ENCODE peak calls at places on chromosomes 5 and 9, in seven cellular contexts. Q is K562, J is Panc1, B is HepG2, T is H1, E is GM12878, M is SK-N-SH. L is an unnamed sample.

GRCh38 chr9:121738969-121739368 is 87.5 kb downstream of the DAB2IP start:
- DNase-seq in Q (no peak), J (no peak), B (peak), T (no peak), E (no peak), M (no peak), L (no peak)

GRCh38 chr5:37774912-37775483 is 64.8 kb downstream of the GDNF start:
- DNase-seq in Q (peak), J (no peak), B (peak), T (no peak), E (peak), M (no peak), L (peak)

GRCh38 chr9:106890621-106891020 is 27.7 kb downstream of the ZNF462 start:
- DNase-seq in Q (no peak), J (no peak), B (no peak), T (no peak), E (no peak), M (no peak), L (no peak)

GRCh38 chr5:151682751-151683331 is 3.9 kb downstream of the SPARC start:
- DNase-seq in Q (no peak), J (no peak), B (no peak), T (no peak), E (no peak), M (no peak), L (no peak)

GRCh38 chr9:98775831-98776441 is 20.4 kb downstream of the ANKS6 start:
- DNase-seq in Q (peak), J (peak), B (peak), T (no peak), E (no peak), M (peak), L (peak)

GRCh38 chr9:97518909-97519307 is 17.4 kb downstream of the TMOD1 start:
- DNase-seq in Q (peak), J (no peak), B (no peak), T (no peak), E (no peak), M (no peak), L (no peak)

GRCh38 chr9:22382331-22382730 is 64.3 kb upstream of the DMRTA1 start:
- DNase-seq in Q (no peak), J (no peak), B (no peak), T (no peak), E (no peak), M (no peak), L (no peak)

GRCh38 chr5:143355710-143356109 is 47.8 kb downstream of the NR3C1 start:
- DNase-seq in Q (peak), J (peak), B (peak), T (no peak), E (no peak), M (peak), L (peak)

GRCh38 chr5:83577036-83577636 is 105.6 kb downstream of the VCAN start:
- DNase-seq in Q (no peak), J (no peak), B (peak), T (no peak), E (no peak), M (no peak), L (peak)

GRCh38 chr5:57986746-57987145 is 473.1 kb downstream of the PLK2 start:
- DNase-seq in Q (no peak), J (no peak), B (no peak), T (no peak), E (no peak), M (no peak), L (no peak)

GRCh38 chr5:111859533-111860270 is 102.7 kb upstream of the NREP start:
- DNase-seq in Q (no peak), J (no peak), B (no peak), T (no peak), E (no peak), M (no peak), L (no peak)

GRCh38 chr5:71748360-71748759 is 29.3 kb downstream of the CARTPT start:
- DNase-seq in Q (no peak), J (no peak), B (no peak), T (no peak), E (no peak), M (peak), L (no peak)

GRCh38 chr5:128349044-128349629 is 188.9 kb downstream of the FBN2 start:
- DNase-seq in Q (peak), J (no peak), B (no peak), T (no peak), E (no peak), M (no peak), L (peak)

GRCh38 chr9:126591922-126592321 is 21.8 kb upstream of the LMX1B start:
- DNase-seq in Q (no peak), J (no peak), B (no peak), T (no peak), E (no peak), M (no peak), L (no peak)

GRCh38 chr5:82967072-82967471 is 110.1 kb downstream of the TMEM167A start:
- DNase-seq in Q (no peak), J (no peak), B (no peak), T (no peak), E (no peak), M (no peak), L (no peak)

DNA sequence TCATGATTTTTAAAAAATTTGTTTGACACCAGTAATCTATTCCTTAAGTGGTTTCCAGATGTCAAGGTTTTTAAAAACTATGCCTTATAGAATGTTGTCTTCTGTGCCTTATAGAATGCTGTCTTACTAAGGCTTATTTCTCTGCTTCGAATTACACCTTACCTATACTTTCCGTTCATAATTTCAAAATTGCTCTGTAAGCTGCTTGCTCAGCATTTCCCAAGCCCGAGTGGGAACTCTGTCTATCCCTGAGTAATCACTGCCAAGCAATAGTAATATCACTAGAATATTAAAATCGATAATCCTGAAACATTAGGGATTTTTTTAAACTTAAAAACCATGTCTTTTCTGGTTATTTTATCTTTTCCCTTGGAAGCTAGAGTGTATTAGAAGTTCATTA is 376.3 kb downstream of the PIK3R1 start:
- DNase-seq in Q (no peak), J (no peak), B (no peak), T (no peak), E (no peak), M (no peak), L (no peak)
- TF ChIP-seq SIN3A in Q (no peak), J (no peak), B (no peak), T (no peak), E (no peak), M (no peak), L (no peak)

DNA sequence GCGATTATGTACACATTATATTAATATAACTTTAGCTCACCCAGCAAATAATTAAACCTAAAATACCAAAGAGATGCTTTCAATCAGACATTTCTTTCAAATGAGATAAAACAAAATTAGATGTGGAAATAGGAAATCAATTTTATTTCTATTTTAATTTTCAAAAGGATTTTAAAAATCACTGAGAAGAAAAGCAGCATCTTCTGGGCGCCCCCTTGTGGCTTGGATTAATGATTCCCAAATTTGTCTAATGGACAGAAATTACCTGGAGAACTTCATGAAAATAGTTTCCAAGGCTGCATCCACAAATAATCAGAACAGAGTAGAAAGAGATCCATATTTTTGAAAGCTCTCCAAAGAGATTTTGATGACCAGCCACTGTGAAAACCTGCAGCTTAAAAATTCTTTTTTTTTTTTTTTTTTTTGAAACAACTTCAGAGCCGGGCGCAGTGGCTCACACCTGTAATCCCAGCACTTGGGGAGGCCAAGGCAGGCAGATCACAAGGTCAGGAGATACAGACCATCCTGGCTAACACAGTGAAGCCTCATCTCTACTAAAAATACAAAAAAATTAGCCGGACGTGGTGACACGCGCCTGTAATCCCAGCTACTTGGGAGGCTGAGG is 50.9 kb upstream of the CEMIP2 start:
- DNase-seq in Q (peak), J (no peak), B (peak), T (no peak), E (no peak), M (peak), L (peak)
- TF ChIP-seq SIN3A in Q (no peak), J (no peak), B (no peak), T (no peak), E (no peak), M (no peak), L (no peak)

DNA sequence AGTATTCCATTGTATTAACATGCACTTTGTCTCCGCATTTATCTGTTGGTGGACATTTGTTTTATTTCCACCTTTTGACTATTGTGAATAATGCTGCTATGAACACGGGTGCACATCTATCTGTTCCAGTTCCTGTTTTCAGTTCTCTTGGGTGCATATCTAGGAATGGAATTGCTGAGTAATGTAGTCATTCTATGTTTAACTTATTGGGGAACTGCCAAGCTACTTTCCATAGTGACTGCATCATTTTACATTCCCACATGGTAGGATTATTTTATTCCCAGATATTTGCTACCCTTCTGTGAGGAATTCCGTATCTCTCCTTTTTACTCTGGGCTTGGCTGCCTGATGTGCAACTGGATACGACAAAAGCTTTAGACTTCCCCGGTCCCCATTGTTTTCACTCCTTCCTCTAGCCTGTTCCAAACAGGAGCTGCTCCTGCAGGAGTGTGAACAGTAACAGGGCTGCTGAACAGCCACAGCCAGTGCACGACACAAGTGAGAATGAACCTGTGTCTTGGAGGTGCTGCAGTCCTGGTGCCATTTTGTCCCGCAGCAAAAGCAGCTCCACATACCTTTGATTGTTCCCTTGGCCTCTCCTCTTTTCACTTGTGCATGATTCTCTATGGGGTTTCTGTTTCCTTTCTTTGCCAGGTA is 7.1 kb downstream of the TAS2R1 start:
- DNase-seq in Q (no peak), J (no peak), B (no peak), T (no peak), E (no peak), M (no peak), L (no peak)
- TF ChIP-seq SIN3A in Q (no peak), J (no peak), B (no peak), T (no peak), E (no peak), M (no peak), L (no peak)

DNA sequence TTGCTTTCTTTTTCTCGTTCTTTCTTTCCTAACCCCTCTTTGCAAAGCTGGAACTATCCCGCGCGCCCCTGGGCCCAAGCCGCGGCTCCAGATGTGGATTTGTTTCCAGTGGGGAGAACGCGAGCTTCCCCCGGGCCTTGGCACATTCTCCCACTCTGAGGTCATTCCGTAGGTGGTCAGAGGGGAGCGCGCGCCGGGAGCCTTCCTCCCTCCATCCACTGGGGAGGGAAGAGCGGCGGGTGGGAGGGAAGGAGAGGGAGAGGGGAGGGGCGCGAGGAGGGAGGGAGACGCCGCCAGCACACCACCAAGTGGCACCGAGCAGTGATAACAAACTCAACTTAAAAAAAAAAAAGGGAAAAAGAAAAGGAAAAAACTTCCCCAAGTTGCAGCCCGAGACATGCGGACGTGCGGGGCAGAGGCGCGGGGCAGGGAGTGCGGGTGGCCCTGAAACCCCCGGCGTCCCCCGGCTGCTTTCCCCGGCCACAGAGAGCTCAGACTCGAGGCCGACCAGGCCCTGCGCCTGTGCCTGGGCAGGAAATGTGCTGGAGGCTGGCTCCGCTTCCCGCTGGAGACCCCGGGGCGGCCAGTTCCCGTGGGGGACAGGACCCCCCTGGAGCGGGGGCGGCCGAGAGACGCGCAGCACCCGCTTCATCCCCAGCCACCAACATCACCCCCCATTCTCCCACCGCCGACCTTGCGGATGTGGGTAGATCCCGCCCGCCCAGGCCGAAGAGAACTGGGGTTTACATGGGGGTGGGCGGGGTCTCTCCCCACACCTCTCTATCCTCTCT is 3.1 kb downstream of the IER5L start:
- DNase-seq in Q (peak), J (no peak), B (peak), T (no peak), E (no peak), M (peak), L (peak)
- TF ChIP-seq SIN3A in Q (no peak), J (peak), B (no peak), T (no peak), E (no peak), M (peak), L (no peak)

DNA sequence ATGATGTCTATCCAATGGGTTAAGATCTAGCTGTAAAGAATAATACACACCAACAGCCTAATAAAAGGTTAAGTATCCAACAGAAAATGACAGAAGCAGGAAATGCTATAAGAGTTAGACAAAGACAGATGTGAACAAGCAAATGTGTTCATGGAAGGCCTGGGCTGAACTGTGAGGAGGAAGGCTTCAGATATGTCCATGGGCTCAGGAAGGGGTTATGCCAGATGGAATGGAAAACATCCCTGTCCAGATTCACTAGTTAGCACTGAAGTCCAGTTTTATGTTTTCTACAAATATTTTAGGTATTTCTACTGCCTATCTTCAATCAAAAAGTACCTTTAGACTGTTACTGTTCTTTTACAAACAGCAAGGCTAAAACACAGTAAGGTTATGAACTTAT is 27.1 kb downstream of the ERAP1 start:
- DNase-seq in Q (no peak), J (no peak), B (no peak), T (no peak), E (no peak), M (no peak), L (no peak)
- TF ChIP-seq SIN3A in Q (no peak), J (no peak), B (no peak), T (no peak), E (no peak), M (peak), L (no peak)

DNA sequence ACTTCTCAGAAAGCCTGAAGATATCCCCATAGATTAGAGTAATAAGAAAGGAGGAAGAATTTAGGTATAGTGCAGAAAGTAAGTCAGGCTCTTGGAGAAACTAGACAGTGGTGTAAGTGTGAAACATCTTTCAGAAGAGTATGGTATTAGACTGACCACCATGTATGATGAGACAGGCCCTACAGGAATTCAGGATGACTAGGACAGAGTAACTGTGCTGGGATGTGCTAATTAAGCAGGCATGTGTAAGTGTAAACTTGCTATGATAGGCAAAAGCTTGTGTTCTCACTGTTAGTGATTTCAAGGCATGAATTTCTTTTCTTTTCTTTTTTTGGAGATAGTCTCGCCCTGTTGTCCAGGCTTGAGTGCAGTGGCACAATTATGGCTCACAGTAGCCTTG is 70.8 kb downstream of the RAB24 start:
- DNase-seq in Q (no peak), J (no peak), B (no peak), T (no peak), E (no peak), M (no peak), L (no peak)
- TF ChIP-seq SIN3A in Q (no peak), J (no peak), B (no peak), T (no peak), E (no peak), M (no peak), L (no peak)

DNA sequence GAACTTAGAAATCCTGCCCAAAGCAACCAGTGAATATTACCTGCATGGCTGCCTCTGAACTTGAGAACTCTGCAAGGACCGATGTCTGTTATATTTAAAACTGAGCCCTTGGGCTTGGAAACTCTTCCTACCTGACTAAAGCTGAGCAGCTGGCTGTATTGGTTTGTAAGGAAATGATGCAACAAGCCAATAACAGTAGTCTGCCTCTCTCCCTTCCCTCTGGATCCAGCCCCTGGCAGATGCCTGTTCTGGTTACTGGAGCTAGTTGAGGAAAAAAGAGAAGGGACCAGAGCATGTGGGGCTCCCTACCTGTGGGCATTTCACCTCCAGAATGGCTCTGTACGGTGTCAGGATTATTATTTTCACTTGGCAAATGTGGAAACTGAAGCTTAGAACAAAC is 34.7 kb downstream of the SH3RF2 start:
- DNase-seq in Q (no peak), J (no peak), B (no peak), T (no peak), E (no peak), M (no peak), L (no peak)
- TF ChIP-seq SIN3A in Q (no peak), J (no peak), B (no peak), T (no peak), E (no peak), M (no peak), L (no peak)